ENCODE peak calls at places on chromosomes 12 and 14, in ten cellular contexts. G, Q, B, I, C, E, T, O, N and F are unnamed samples.
A peak's percentile ranks its signal among the peaks of the same experiment; 100 is the strongest.

GRCh38 chr12:12511895-12512674 is 50.6 kb downstream of the DUSP16 start:
- DNase-seq in O (no peak), T (no peak), G (no peak), N (no peak), B (no peak), Q (no peak), E (no peak), I (no peak), C (no peak), F (no peak)

GRCh38 chr12:71477046-71477445 is 37.4 kb downstream of the LGR5 start:
- DNase-seq in G (no peak), E (no peak), B (no peak), T (no peak), I (no peak), C (no peak), Q (no peak), N (no peak), O (no peak), F (no peak)

GRCh38 chr14:56145181-56145580 is 27.0 kb downstream of the PELI2 start:
- DNase-seq in B (no peak), Q (no peak), I (no peak), C (no peak), O (no peak), T (no peak), E (no peak), G (no peak), N (no peak), F (no peak)

GRCh38 chr12:2214411-2214810 is 161.6 kb downstream of the CACNA1C start:
- DNase-seq in G (no peak), Q (no peak), N (no peak), O (no peak), T (no peak), C (no peak), B (no peak), I (no peak), E (no peak), F (no peak)

GRCh38 chr14:105108516-105108864 is 43.3 kb upstream of the GPR132 start:
- DNase-seq in I (no peak), B (no peak), C (no peak), E (no peak), Q (no peak), G (no peak), T (no peak), N (no peak), O (no peak), F (no peak)

GRCh38 chr12:1934831-1935230 is 16.4 kb upstream of the CACNA2D4 start:
- DNase-seq in C (no peak), O (peak; percentile 12), I (no peak), G (no peak), N (no peak), B (no peak), Q (no peak), T (no peak), E (no peak), F (no peak)

GRCh38 chr14:27371868-27372267 is 774.0 kb upstream of the NOVA1 start:
- DNase-seq in N (no peak), C (no peak), Q (no peak), E (no peak), B (no peak), O (no peak), T (no peak), I (no peak), G (no peak), F (no peak)

GRCh38 chr14:24188251-24189058 is at the start of gene IPO4:
- DNase-seq in G (peak; percentile 95), B (peak; percentile 86), N (peak; percentile 87), I (peak; percentile 98), O (peak; percentile 96), C (peak; percentile 98), E (peak; percentile 88), T (peak; percentile 99), Q (peak; percentile 96), F (peak; percentile 96)

GRCh38 chr12:30643366-30643765 is 52.3 kb downstream of the IPO8 start:
- DNase-seq in B (no peak), I (peak; percentile 21), N (no peak), O (no peak), T (no peak), G (no peak), E (no peak), Q (no peak), C (no peak), F (no peak)

GRCh38 chr14:53955671-53956426 is 776 bp downstream of the BMP4 start:
- DNase-seq in Q (peak; percentile 63), E (no peak), G (peak; percentile 70), B (no peak), I (no peak), T (no peak), N (no peak), C (no peak), O (peak; percentile 72), F (peak; percentile 62)

GRCh38 chr12:4910502-4911315 is 1.0 kb downstream of the KCNA1 start:
- DNase-seq in O (no peak), B (no peak), G (no peak), T (peak; percentile 80), E (no peak), C (no peak), N (no peak), Q (no peak), I (no peak), F (no peak)

GRCh38 chr14:72692678-72693077 is 201.2 kb downstream of the DPF3 start:
- DNase-seq in N (no peak), C (no peak), I (no peak), E (no peak), G (no peak), T (no peak), O (no peak), Q (no peak), B (no peak), F (no peak)

GRCh38 chr12:68919581-68920239 is 13.3 kb downstream of the CPM start:
- DNase-seq in E (no peak), O (no peak), Q (no peak), C (no peak), I (no peak), N (no peak), G (no peak), T (no peak), B (no peak), F (no peak)

DNA sequence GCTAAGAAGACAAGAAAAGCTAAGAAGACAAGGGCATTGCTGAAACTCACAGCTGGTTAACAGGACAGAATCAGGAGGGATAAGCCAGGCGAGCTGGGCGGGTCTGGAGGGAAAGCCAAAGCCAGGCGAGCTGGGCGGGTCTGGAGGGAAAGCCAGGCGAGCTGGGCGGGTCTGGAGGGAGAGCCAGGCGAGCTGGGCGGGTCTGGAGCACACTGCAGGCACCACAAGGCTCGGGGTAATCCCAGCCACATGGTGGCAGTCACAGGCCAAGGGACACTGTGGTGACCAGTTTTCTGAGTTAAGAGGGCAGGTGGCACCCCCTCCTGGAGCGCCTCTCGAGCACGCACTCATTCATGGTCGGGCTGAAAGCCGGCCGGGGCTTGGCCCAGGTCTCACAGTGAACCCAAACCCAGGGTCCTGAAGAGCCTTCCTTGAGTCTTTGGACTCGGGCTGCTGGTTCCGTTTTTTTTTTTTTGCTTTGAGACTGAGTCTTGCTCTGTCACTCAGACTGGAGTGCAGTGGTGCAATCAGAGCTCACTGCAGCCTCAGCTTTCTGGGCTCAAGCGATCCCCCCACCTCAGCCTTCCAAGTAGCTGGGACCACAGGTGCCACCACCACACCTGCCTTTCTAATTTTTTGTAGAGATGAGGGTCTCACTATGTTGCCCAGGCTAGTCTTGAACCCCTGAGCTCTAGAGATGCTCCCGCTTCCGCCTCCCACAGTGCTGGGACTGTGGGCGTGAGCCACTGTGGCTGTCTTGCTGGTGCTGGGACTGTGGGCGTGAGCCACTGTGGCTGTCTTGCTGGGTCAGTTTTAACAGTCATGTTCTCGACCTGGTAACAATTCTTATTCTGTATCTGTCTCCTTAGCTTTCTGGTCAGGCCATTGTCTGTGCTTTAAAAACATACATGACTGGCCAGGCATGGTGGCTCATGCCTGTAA is 40.2 kb downstream of the HSP90AA1 start:
- DNase-seq in B (no peak), Q (peak; percentile 93), T (peak; percentile 94), G (peak; percentile 92), O (peak; percentile 69), E (no peak), C (peak; percentile 93), N (peak; percentile 81), I (peak; percentile 28), F (peak; percentile 90)
- TF ChIP-seq POLR2A in B (no peak), Q (no peak), T (no peak), G (no peak), O (no peak), E (no peak), C (no peak), N (no peak), I (no peak), F (no peak)

GRCh38 chr12:39587247-39587646 is 32.4 kb downstream of the ABCD2 start:
- DNase-seq in N (no peak), O (no peak), E (no peak), C (no peak), Q (no peak), T (no peak), G (no peak), B (no peak), I (no peak), F (no peak)
- TF ChIP-seq POLR2A in N (no peak), O (no peak), E (no peak), C (no peak), Q (no peak), T (no peak), G (no peak), B (no peak), I (no peak), F (no peak)

DNA sequence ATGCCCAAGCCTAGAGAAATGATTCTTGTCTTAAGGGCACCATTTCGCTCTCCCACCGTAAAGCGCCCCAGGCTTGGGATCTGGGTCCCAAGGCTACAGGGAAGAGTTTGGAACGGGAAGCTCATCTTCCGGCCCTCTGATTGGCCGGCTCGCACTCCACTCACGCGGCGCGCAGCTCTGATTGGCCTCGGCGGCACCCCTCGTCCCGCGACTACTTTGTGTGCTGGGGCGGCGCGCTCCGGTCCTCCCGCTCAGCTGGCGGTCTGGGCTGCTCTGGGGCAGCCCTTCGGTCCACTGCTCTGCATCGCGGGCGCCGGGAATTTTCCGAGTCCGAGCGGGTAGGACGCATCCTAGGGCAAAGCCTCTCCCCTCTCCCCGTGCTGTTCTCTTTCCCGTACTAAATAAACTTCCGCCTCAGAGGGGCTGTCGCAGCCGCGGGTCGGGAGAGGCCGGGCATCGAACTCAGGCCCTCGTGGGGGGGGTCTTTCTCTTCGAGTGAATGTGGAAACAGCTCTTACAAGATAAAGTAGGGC is 808 bp upstream of the FUT8 start:
- DNase-seq in C (peak; percentile 97), O (peak; percentile 92), T (peak; percentile 98), B (peak; percentile 44), N (peak; percentile 79), I (peak; percentile 91), G (peak; percentile 94), E (no peak), Q (peak; percentile 92), F (peak; percentile 93)
- TF ChIP-seq POLR2A in C (no peak), O (peak; percentile 55), T (no peak), B (no peak), N (no peak), I (no peak), G (no peak), E (peak; percentile 75), Q (peak; percentile 64), F (peak; percentile 69)

DNA sequence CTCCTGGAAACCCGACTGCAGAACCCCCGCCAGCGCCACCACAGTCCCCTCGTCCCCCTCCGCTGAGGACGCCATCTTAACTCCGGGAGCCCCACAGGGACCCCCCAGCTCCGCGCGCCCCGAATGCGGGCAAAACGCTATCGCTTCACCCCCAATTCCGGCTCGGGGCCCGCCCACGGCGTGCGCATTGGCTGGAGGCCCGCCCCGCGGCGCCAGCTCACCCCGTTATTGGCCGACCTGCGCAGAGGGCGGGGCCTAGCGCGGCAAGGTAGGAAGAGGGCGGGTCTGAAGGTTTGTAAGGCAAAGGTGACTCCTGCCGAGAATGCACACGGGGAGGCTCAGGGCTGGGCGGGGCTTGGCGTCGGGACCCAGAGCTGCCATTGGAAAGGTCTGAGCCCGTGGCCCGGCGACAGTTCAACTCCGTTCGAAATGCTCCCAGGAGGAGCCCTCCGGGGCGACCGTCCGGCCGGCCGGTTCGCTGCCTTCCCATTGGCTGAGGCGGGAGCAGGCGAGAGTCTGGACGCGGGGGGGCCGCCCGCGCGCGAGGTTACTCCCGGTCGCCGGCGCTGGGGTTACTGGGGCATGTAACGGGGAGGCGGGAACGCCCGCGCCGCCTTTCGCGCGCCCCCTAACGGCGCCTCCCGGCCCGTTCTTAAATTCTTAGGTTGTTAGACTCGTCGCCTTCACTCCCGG is at the start of gene LPCAT3:
- DNase-seq in B (peak; percentile 92), N (peak; percentile 92), C (peak; percentile 97), E (peak; percentile 83), T (peak; percentile 99), Q (peak; percentile 98), O (peak; percentile 98), G (peak; percentile 98), I (peak; percentile 90), F (peak; percentile 98)
- TF ChIP-seq POLR2A in B (peak; percentile 67), N (peak; percentile 66), C (no peak), E (peak; percentile 86), T (peak; percentile 82), Q (peak; percentile 81), O (peak; percentile 78), G (no peak), I (no peak), F (peak; percentile 90)